ENCODE peak calls at places on chromosomes 5 and 9, in seven cellular contexts. O is mucosa of descending colon, K is fibroblast of pulmonary artery, I is heart right ventricle, Z is colonic mucosa, S is neural crest cell, D is glutamatergic neuron. X is an unnamed sample.
A peak's percentile ranks its signal among the peaks of the same experiment; 100 is the strongest.

GRCh38 chr5:763998-764781 is 20.3 kb downstream of the ZDHHC11B start:
- DNase-seq in I (no peak), K (no peak), Z (no peak), D (no peak), S (no peak), O (no peak), X (no peak)

GRCh38 chr5:54206580-54207229 is 103.7 kb downstream of the ARL15 start:
- DNase-seq in O (no peak), I (no peak), K (no peak), D (no peak), S (no peak), Z (no peak), X (no peak)

GRCh38 chr5:50440651-50441478 is at the start of gene EMB:
- DNase-seq in K (peak; percentile 1), Z (peak; percentile 44), S (peak; percentile 54), O (peak; percentile 55), D (peak; percentile 82), I (peak; percentile 64), X (no peak)

GRCh38 chr5:369151-369939 is 47.8 kb downstream of the AHRR start:
- DNase-seq in K (no peak), Z (peak; percentile 15), D (peak; percentile 10), O (peak; percentile 3), S (no peak), I (no peak), X (no peak)

GRCh38 chr9:137301086-137301947 is 754 bp downstream of the NRARP start:
- DNase-seq in O (peak; percentile 32), I (peak; percentile 53), K (peak; percentile 58), S (no peak), Z (peak; percentile 32), D (peak; percentile 74), X (peak; percentile 65)

GRCh38 chr9:108859459-108860114 is 2.5 kb upstream of the ACTL7A start:
- DNase-seq in D (no peak), O (no peak), S (no peak), K (no peak), Z (no peak), I (no peak), X (no peak)

GRCh38 chr5:88745093-88745696 is 137.8 kb downstream of the MEF2C start:
- DNase-seq in S (no peak), O (no peak), I (no peak), Z (no peak), D (no peak), K (peak; percentile 35), X (no peak)

GRCh38 chr9:82781965-82782392 is 281.0 kb downstream of the RASEF start:
- DNase-seq in D (no peak), O (no peak), I (no peak), S (no peak), K (no peak), Z (no peak), X (no peak)

GRCh38 chr5:345404-346195 is 24.1 kb downstream of the AHRR start:
- DNase-seq in I (no peak), O (no peak), S (no peak), K (peak; percentile 39), Z (no peak), D (no peak), X (no peak)

GRCh38 chr5:132850066-132850465 is 16.2 kb downstream of the GDF9 start:
- DNase-seq in S (no peak), I (no peak), D (no peak), Z (no peak), O (no peak), K (no peak), X (no peak)

GRCh38 chr5:121573844-121574243 is 277.8 kb upstream of the FTMT start:
- DNase-seq in O (no peak), I (no peak), K (no peak), Z (no peak), S (no peak), D (no peak), X (no peak)

GRCh38 chr5:98398465-98398864 is 375.0 kb upstream of the RGMB start:
- DNase-seq in Z (no peak), S (no peak), D (no peak), I (no peak), K (no peak), O (no peak), X (peak; percentile 11)

DNA sequence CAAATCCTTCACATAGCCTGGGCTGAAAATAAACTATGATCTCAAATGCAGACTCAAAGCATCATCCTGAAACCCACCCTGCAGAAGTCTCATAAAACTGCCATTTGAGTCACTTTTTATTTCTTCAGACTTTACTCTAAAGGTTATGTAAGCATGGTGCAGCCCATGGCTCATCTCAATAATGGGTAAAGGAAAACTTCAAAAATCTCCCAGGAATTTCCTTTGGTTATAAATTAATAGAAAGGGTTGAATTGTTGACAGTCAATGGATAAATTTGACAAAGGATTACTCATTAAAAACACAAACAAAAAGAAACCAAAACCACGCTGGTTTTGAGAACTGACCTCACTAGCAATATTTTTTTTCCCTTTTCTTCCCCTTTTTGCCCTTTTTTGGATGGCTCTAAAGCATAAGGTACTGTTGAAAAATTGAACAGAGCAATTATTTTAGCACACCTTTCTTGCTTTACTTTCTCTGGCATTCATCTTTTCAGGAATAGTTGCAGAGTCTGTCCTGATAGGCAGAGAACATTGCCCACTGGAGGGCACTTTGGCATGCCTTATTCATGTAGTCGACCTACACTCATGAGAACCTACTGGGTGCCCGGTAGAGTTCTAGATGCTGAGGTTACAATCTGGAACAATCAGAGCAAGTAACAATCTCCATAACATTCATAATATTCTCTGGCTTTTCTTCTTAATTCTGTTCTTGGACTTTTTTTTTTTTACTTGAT is 191.4 kb downstream of the TMEM167A start:
- DNase-seq in D (no peak), S (no peak), K (no peak), I (no peak), O (no peak), Z (no peak), X (no peak)
- TF ChIP-seq CTCF in D (no peak), S (no peak), K (peak; percentile 5), I (no peak), O (no peak), Z (no peak), X (no peak)

GRCh38 chr5:14476791-14477435 is 104.7 kb upstream of the OTULINL start:
- DNase-seq in K (peak; percentile 70), D (no peak), I (no peak), O (no peak), Z (no peak), S (no peak), X (no peak)
- TF ChIP-seq CTCF in K (no peak), D (no peak), I (no peak), O (no peak), Z (no peak), S (no peak), X (no peak)

GRCh38 chr5:9739135-9739534 is 109.0 kb upstream of the TAS2R1 start:
- DNase-seq in O (no peak), D (no peak), I (no peak), Z (no peak), S (no peak), K (no peak), X (no peak)
- TF ChIP-seq CTCF in O (no peak), D (no peak), I (no peak), Z (no peak), S (no peak), K (no peak), X (no peak)

GRCh38 chr9:116163293-116164055 is 9.9 kb downstream of the PAPPA start:
- DNase-seq in S (no peak), K (no peak), Z (no peak), D (no peak), O (peak; percentile 13), I (no peak), X (no peak)
- TF ChIP-seq CTCF in S (peak; percentile 54), K (peak; percentile 58), Z (peak; percentile 23), D (peak; percentile 36), O (no peak), I (peak; percentile 53), X (no peak)

DNA sequence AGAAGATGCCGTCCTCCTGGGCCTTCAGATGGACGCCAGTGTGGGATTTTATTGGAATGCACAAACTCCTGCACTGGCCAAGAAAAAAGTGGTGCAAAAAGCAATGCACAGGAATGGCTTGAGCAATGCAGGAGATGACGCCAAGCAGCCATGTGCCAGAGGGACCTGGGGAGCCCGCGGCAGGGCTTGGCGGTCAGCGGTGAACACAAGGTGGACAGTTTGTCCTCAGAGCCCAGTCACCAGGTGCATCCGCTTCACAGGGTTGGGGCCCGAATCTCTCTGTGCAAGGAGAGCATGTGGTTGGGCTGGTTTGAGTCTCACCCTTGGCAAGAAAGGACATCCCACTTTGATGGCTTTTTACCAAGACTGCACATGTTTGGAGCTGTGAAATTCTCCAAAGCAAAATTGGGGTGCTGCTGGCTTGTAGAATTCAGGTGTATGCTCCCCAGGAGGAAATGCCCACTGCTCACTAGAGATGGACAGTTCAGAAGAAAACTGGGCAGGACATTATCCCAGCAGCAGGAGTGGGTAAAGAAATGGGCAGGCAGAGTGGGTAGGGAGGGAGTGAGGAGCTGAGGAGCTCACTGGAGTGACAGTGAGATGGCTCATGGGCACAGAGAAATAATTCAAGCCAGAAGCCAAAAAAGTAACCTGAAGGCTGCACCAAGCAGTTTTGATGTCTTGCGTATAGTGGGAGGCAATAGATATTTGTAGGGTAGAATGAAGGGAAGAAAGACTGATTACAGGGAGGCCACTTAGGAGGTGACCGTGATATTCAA is 463.9 kb downstream of the MTRR start:
- DNase-seq in K (no peak), O (no peak), Z (no peak), I (no peak), D (no peak), S (no peak), X (no peak)
- TF ChIP-seq CTCF in K (no peak), O (no peak), Z (no peak), I (no peak), D (no peak), S (no peak), X (no peak)

DNA sequence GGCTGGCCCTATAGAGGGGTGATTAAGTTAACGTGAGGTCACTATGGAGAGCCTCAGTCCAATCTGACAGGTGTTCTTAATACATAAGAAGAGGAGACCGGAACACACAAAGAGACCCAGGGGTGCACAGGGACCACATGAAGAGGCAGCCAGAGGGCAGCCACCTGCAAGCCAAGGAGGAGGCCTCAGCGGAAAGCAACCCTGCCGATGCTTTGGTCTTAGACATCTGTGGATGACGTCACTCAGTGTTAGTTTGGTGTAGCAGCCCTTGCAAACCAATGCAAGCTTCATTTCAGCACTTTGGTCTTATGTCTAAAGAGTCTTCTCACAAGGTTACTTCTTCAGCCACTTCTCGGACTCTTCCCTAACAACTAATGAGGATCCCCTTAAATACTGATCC is 47.6 kb upstream of the GRHPR start:
- DNase-seq in I (no peak), Z (no peak), O (no peak), D (no peak), K (no peak), S (no peak), X (no peak)
- TF ChIP-seq CTCF in I (no peak), Z (no peak), O (no peak), D (no peak), K (no peak), S (no peak), X (no peak)